ENCODE peak calls at places on chromosomes 5 and 9, in seven cellular contexts. One of them, this sample, is unnamed.

GRCh38 chr5:167763772-167764171 is 527.7 kb upstream of the WWC1 start:
- DNase-seq in fibroblast of villous mesenchyme: no peak
- DNase-seq in lower lobe of right lung: no peak
- DNase-seq in fibroblast of mammary gland: peak
- DNase-seq in coronary artery: no peak
- DNase-seq in chondrocyte: no peak
- DNase-seq in left lung: no peak
- DNase-seq in this sample: peak

GRCh38 chr5:172548311-172548731 is 92.7 kb upstream of the NEURL1B start:
- DNase-seq in fibroblast of villous mesenchyme: no peak
- DNase-seq in lower lobe of right lung: no peak
- DNase-seq in fibroblast of mammary gland: no peak
- DNase-seq in coronary artery: no peak
- DNase-seq in chondrocyte: no peak
- DNase-seq in left lung: no peak
- DNase-seq in this sample: no peak

GRCh38 chr5:64947031-64947430 is 178.3 kb downstream of the CWC27 start:
- DNase-seq in fibroblast of villous mesenchyme: peak
- DNase-seq in lower lobe of right lung: no peak
- DNase-seq in fibroblast of mammary gland: no peak
- DNase-seq in coronary artery: no peak
- DNase-seq in chondrocyte: no peak
- DNase-seq in left lung: no peak
- DNase-seq in this sample: peak

GRCh38 chr9:132481467-132481866 is 71.5 kb downstream of the CFAP77 start:
- DNase-seq in fibroblast of villous mesenchyme: no peak
- DNase-seq in lower lobe of right lung: no peak
- DNase-seq in fibroblast of mammary gland: no peak
- DNase-seq in coronary artery: no peak
- DNase-seq in chondrocyte: peak
- DNase-seq in left lung: no peak
- DNase-seq in this sample: no peak

GRCh38 chr5:112210430-112211005 is 208.6 kb downstream of the EPB41L4A start:
- DNase-seq in fibroblast of villous mesenchyme: peak
- DNase-seq in lower lobe of right lung: no peak
- DNase-seq in fibroblast of mammary gland: peak
- DNase-seq in coronary artery: no peak
- DNase-seq in chondrocyte: no peak
- DNase-seq in left lung: no peak
- DNase-seq in this sample: peak

GRCh38 chr5:138553437-138554095 is 10.5 kb upstream of the ETF1 start:
- DNase-seq in fibroblast of villous mesenchyme: no peak
- DNase-seq in lower lobe of right lung: no peak
- DNase-seq in fibroblast of mammary gland: no peak
- DNase-seq in coronary artery: no peak
- DNase-seq in chondrocyte: no peak
- DNase-seq in left lung: no peak
- DNase-seq in this sample: no peak

GRCh38 chr5:62112689-62113220 is 193.3 kb upstream of the KIF2A start:
- DNase-seq in fibroblast of villous mesenchyme: no peak
- DNase-seq in lower lobe of right lung: no peak
- DNase-seq in fibroblast of mammary gland: no peak
- DNase-seq in coronary artery: no peak
- DNase-seq in chondrocyte: no peak
- DNase-seq in left lung: no peak
- DNase-seq in this sample: no peak

GRCh38 chr9:37972346-37972745 is 68.4 kb upstream of the SLC25A51 start:
- DNase-seq in fibroblast of villous mesenchyme: peak
- DNase-seq in lower lobe of right lung: no peak
- DNase-seq in fibroblast of mammary gland: no peak
- DNase-seq in coronary artery: no peak
- DNase-seq in chondrocyte: peak
- DNase-seq in left lung: no peak
- DNase-seq in this sample: peak

GRCh38 chr5:5699062-5699461 is 276.6 kb downstream of the ICE1 start:
- DNase-seq in fibroblast of villous mesenchyme: no peak
- DNase-seq in lower lobe of right lung: no peak
- DNase-seq in fibroblast of mammary gland: no peak
- DNase-seq in coronary artery: no peak
- DNase-seq in chondrocyte: no peak
- DNase-seq in left lung: no peak
- DNase-seq in this sample: no peak
- TF ChIP-seq CTCF in fibroblast of villous mesenchyme: no peak
- TF ChIP-seq CTCF in lower lobe of right lung: no peak
- TF ChIP-seq CTCF in fibroblast of mammary gland: no peak
- TF ChIP-seq CTCF in coronary artery: no peak
- TF ChIP-seq CTCF in chondrocyte: no peak
- TF ChIP-seq CTCF in left lung: no peak
- TF ChIP-seq CTCF in this sample: no peak

DNA sequence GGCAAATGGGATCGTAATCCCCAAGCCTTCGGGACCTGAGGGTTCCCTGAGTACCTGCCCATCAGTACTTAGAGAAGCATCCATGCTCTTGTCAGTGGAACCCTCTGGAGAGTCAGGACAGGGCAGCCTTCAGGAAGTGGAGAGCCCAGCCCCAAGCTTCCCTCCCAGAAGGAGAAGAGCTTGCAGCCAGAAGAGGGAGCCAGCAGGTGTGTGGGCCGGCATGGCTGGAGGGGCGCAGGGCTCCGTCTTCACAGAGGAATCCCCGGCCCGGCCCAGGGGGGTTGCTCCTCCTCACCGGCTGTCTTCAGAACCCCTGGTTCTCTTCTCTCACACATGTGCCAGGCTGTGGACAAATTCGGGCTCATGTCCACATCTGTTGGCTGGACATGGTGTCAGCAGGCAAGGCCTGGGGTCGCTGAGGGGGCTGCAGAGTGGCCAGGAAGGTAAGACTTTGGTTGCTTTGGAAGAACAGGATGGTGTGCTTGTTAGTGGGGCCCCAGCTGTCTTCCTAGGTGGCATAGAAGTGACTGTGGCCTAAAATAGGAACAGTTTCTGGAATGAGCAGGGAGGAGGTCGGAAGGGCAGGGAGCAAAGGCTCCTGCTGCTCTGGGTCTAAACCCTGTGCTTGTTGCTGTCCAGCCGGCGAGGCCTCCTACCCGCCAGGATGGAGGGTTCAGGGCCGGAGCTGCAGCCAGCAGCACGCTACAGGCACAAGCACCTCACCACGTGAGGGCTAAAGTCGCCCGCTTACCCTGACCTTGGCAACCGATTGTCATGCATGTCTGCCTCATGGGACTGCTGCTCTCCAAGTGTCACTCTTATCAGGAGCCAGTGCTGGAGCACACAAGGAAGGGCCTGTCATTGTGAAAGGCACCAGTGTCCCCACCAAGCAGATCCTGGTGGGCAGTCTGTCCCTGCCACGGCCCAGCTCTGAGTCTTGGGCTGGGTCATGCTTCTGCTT is 58.7 kb upstream of the RXRA start:
- DNase-seq in fibroblast of villous mesenchyme: no peak
- DNase-seq in lower lobe of right lung: no peak
- DNase-seq in fibroblast of mammary gland: no peak
- DNase-seq in coronary artery: no peak
- DNase-seq in chondrocyte: no peak
- DNase-seq in left lung: peak
- DNase-seq in this sample: no peak
- TF ChIP-seq CTCF in fibroblast of villous mesenchyme: peak
- TF ChIP-seq CTCF in lower lobe of right lung: no peak
- TF ChIP-seq CTCF in fibroblast of mammary gland: no peak
- TF ChIP-seq CTCF in coronary artery: no peak
- TF ChIP-seq CTCF in chondrocyte: no peak
- TF ChIP-seq CTCF in left lung: no peak
- TF ChIP-seq CTCF in this sample: no peak

GRCh38 chr5:71932649-71933338 is 174.5 kb upstream of the MAP1B start:
- DNase-seq in fibroblast of villous mesenchyme: no peak
- DNase-seq in lower lobe of right lung: no peak
- DNase-seq in fibroblast of mammary gland: peak
- DNase-seq in coronary artery: peak
- DNase-seq in chondrocyte: no peak
- DNase-seq in left lung: no peak
- DNase-seq in this sample: peak
- TF ChIP-seq CTCF in fibroblast of villous mesenchyme: no peak
- TF ChIP-seq CTCF in lower lobe of right lung: no peak
- TF ChIP-seq CTCF in fibroblast of mammary gland: no peak
- TF ChIP-seq CTCF in coronary artery: no peak
- TF ChIP-seq CTCF in chondrocyte: no peak
- TF ChIP-seq CTCF in left lung: no peak
- TF ChIP-seq CTCF in this sample: peak

GRCh38 chr9:73869261-73869660 is 627.9 kb upstream of the RORB start:
- DNase-seq in fibroblast of villous mesenchyme: peak
- DNase-seq in lower lobe of right lung: no peak
- DNase-seq in fibroblast of mammary gland: peak
- DNase-seq in coronary artery: no peak
- DNase-seq in chondrocyte: no peak
- DNase-seq in left lung: no peak
- DNase-seq in this sample: peak
- TF ChIP-seq CTCF in fibroblast of villous mesenchyme: no peak
- TF ChIP-seq CTCF in lower lobe of right lung: no peak
- TF ChIP-seq CTCF in fibroblast of mammary gland: no peak
- TF ChIP-seq CTCF in coronary artery: no peak
- TF ChIP-seq CTCF in chondrocyte: no peak
- TF ChIP-seq CTCF in left lung: no peak
- TF ChIP-seq CTCF in this sample: no peak

DNA sequence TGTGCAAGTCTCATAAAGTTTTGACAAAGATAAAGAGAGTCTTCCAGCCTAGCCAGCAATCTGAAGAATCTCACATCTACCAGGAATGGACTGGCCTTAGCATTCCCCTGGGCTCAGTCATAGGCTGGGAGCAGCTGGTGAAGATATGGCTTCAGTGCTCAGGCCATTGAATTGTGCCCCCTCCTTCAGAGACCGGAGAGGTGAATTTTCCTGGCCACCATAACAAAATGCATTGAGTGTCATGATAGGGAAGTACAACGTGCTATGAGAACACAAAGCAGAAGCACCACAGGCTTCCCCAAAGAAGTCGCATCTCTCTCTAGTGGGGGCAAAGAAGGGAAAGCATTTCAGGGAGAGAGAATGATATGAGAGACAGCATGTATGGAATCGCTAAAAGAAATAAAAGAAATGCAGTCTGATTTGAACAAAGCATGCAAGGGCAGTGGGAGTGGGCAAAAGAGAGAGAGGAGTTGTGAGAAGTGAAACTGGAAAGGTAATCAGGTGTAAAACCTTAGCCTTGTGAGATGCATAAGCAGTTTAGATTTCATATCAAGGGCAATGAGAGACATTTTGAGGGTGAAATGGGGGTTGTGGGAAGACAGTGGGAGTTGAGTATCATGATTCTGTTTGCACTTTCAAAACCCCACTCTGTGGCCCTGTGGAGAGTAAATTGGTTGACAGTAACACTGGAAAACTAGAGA is 57.1 kb upstream of the NMUR2 start:
- DNase-seq in fibroblast of villous mesenchyme: no peak
- DNase-seq in lower lobe of right lung: no peak
- DNase-seq in fibroblast of mammary gland: no peak
- DNase-seq in coronary artery: no peak
- DNase-seq in chondrocyte: no peak
- DNase-seq in left lung: no peak
- DNase-seq in this sample: peak
- TF ChIP-seq CTCF in fibroblast of villous mesenchyme: no peak
- TF ChIP-seq CTCF in lower lobe of right lung: peak
- TF ChIP-seq CTCF in fibroblast of mammary gland: no peak
- TF ChIP-seq CTCF in coronary artery: no peak
- TF ChIP-seq CTCF in chondrocyte: no peak
- TF ChIP-seq CTCF in left lung: no peak
- TF ChIP-seq CTCF in this sample: peak

GRCh38 chr9:116907989-116908388 is 220.9 kb downstream of the TRIM32 start:
- DNase-seq in fibroblast of villous mesenchyme: no peak
- DNase-seq in lower lobe of right lung: no peak
- DNase-seq in fibroblast of mammary gland: no peak
- DNase-seq in coronary artery: no peak
- DNase-seq in chondrocyte: no peak
- DNase-seq in left lung: no peak
- DNase-seq in this sample: no peak

GRCh38 chr9:116905131-116905724 is 218.1 kb downstream of the TRIM32 start:
- DNase-seq in fibroblast of villous mesenchyme: no peak
- DNase-seq in lower lobe of right lung: no peak
- DNase-seq in fibroblast of mammary gland: no peak
- DNase-seq in coronary artery: no peak
- DNase-seq in chondrocyte: no peak
- DNase-seq in left lung: no peak
- DNase-seq in this sample: no peak

DNA sequence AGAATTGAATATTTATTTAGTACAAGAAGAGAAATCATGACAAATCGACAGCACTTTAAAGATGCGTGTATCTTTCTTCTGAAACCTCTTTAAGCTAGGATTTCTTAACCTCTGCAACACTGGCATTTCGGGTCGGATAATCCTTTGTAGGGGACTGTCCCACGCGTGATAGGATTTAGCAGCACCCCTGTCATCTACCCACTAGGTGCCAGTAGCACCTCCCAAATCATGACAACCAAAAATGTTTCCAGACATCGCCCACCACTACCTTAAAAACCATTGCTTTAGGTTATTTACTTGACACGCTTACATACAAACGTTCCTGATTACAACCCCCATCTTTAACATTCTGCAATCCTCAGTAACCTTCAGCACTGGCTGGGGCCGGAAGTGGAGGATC is 223.1 kb downstream of the TRIM32 start:
- DNase-seq in fibroblast of villous mesenchyme: no peak
- DNase-seq in lower lobe of right lung: no peak
- DNase-seq in fibroblast of mammary gland: no peak
- DNase-seq in coronary artery: no peak
- DNase-seq in chondrocyte: no peak
- DNase-seq in left lung: no peak
- DNase-seq in this sample: no peak
- TF ChIP-seq CTCF in fibroblast of villous mesenchyme: no peak
- TF ChIP-seq CTCF in lower lobe of right lung: no peak
- TF ChIP-seq CTCF in fibroblast of mammary gland: no peak
- TF ChIP-seq CTCF in coronary artery: no peak
- TF ChIP-seq CTCF in chondrocyte: no peak
- TF ChIP-seq CTCF in left lung: no peak
- TF ChIP-seq CTCF in this sample: no peak

GRCh38 chr9:122186301-122186700 is 26.6 kb downstream of the MORN5 start:
- DNase-seq in fibroblast of villous mesenchyme: no peak
- DNase-seq in lower lobe of right lung: no peak
- DNase-seq in fibroblast of mammary gland: no peak
- DNase-seq in coronary artery: no peak
- DNase-seq in chondrocyte: peak
- DNase-seq in left lung: no peak
- DNase-seq in this sample: no peak
- TF ChIP-seq CTCF in fibroblast of villous mesenchyme: no peak
- TF ChIP-seq CTCF in lower lobe of right lung: no peak
- TF ChIP-seq CTCF in fibroblast of mammary gland: no peak
- TF ChIP-seq CTCF in coronary artery: no peak
- TF ChIP-seq CTCF in chondrocyte: peak
- TF ChIP-seq CTCF in left lung: no peak
- TF ChIP-seq CTCF in this sample: no peak

DNA sequence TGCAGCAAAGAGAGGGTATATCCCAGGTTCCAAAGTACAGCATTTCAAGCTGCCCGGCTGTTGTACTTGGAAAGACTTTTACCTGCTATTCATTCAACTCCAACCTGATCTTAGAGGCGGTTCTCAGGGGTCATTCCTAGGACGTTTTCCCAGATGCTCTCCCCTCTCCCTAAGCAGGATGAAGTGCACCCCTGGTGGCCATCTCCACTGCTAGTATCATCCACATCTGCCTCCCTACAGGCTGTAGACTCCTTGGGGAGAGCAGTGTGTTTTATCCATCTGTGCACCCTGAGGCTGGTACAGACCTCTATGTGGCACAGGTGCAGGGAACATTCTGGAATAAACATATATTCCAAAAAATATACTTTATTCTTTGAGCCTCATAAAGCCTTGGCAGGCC is 56.8 kb downstream of the PTPN3 start:
- DNase-seq in fibroblast of villous mesenchyme: no peak
- DNase-seq in lower lobe of right lung: no peak
- DNase-seq in fibroblast of mammary gland: no peak
- DNase-seq in coronary artery: no peak
- DNase-seq in chondrocyte: no peak
- DNase-seq in left lung: no peak
- DNase-seq in this sample: no peak
- TF ChIP-seq CTCF in fibroblast of villous mesenchyme: peak
- TF ChIP-seq CTCF in lower lobe of right lung: no peak
- TF ChIP-seq CTCF in fibroblast of mammary gland: no peak
- TF ChIP-seq CTCF in coronary artery: no peak
- TF ChIP-seq CTCF in chondrocyte: no peak
- TF ChIP-seq CTCF in left lung: no peak
- TF ChIP-seq CTCF in this sample: peak

This sample was measured in cardiac fibroblast.